ENCODE peak calls at places on chromosome 21, in eight cellular contexts. V, S, Y, W, H, Q, O and C are unnamed samples.

GRCh38 chr21:25912402-25912746 is 177.6 kb downstream of the GABPA start:
- DNase-seq in W (no peak), V (no peak), H (no peak), S (no peak), O (no peak), Y (no peak), Q (no peak), C (no peak)

GRCh38 chr21:28444567-28444966 is 548.1 kb downstream of the LTN1 start:
- DNase-seq in O (no peak), W (no peak), Q (no peak), Y (no peak), H (no peak), S (no peak), V (no peak), C (no peak)

GRCh38 chr21:35254006-35254751 is 205.1 kb upstream of the RUNX1 start:
- DNase-seq in V (peak), H (peak), O (no peak), W (peak), Q (no peak), Y (no peak), S (no peak), C (no peak)

GRCh38 chr21:21715286-21715969 is 717.2 kb downstream of the NCAM2 start:
- DNase-seq in V (no peak), Y (no peak), O (no peak), S (no peak), W (no peak), Q (no peak), H (peak), C (no peak)

GRCh38 chr21:34732388-34732821 is 63.6 kb downstream of the CLIC6 start:
- DNase-seq in W (no peak), O (no peak), V (no peak), Y (no peak), H (no peak), S (no peak), Q (no peak), C (peak)

GRCh38 chr21:36347278-36347961 is 27.4 kb downstream of the MORC3 start:
- DNase-seq in Y (no peak), Q (no peak), H (peak), V (no peak), O (no peak), W (no peak), S (no peak), C (no peak)

GRCh38 chr21:15841856-15842564 is 112.2 kb downstream of the USP25 start:
- DNase-seq in Q (no peak), H (peak), O (no peak), W (no peak), V (no peak), S (no peak), Y (no peak), C (peak)

GRCh38 chr21:8989261-8989882 is 1532.0 kb upstream of the TPTE start:
- DNase-seq in Y (no peak), Q (no peak), O (no peak), S (no peak), H (no peak), W (no peak), V (no peak), C (no peak)

GRCh38 chr21:34845521-34846213 is 176.9 kb downstream of the CLIC6 start:
- DNase-seq in Y (no peak), V (peak), W (peak), H (peak), O (no peak), S (no peak), Q (no peak), C (peak)

GRCh38 chr21:15752763-15753407 is 23.1 kb downstream of the USP25 start:
- DNase-seq in S (no peak), H (no peak), O (no peak), Q (no peak), W (no peak), V (no peak), Y (no peak), C (no peak)

GRCh38 chr21:29701676-29702075 is 238.1 kb downstream of the GRIK1 start:
- DNase-seq in W (no peak), S (no peak), Q (no peak), H (no peak), Y (no peak), V (no peak), O (no peak), C (no peak)

GRCh38 chr21:28229811-28230210 is 762.9 kb downstream of the LTN1 start:
- DNase-seq in S (no peak), Y (no peak), H (no peak), Q (no peak), V (no peak), O (no peak), W (no peak), C (peak)

GRCh38 chr21:31011412-31011811 is 26.9 kb downstream of the KRTAP19-8 start:
- DNase-seq in O (no peak), Q (no peak), V (no peak), H (no peak), Y (no peak), W (peak), S (no peak), C (no peak)

GRCh38 chr21:22211943-22212342 is 1213.7 kb downstream of the NCAM2 start:
- DNase-seq in S (no peak), Q (no peak), O (no peak), H (no peak), Y (no peak), W (no peak), V (no peak), C (no peak)

GRCh38 chr21:34186119-34186719 is 112.8 kb downstream of the MRPS6 start:
- DNase-seq in Y (no peak), H (no peak), W (no peak), V (peak), O (no peak), S (no peak), Q (peak), C (no peak)

GRCh38 chr21:34344058-34344425 is 19.8 kb upstream of the KCNE2 start:
- DNase-seq in Q (no peak), Y (no peak), V (no peak), W (no peak), S (no peak), O (no peak), H (no peak), C (no peak)

GRCh38 chr21:36321325-36322082 is 1.5 kb downstream of the MORC3 start:
- DNase-seq in Y (peak), O (no peak), W (no peak), S (no peak), H (peak), Q (no peak), V (peak), C (no peak)

GRCh38 chr21:16279658-16280581 is 550.1 kb downstream of the USP25 start:
- DNase-seq in V (peak), H (peak), W (no peak), Q (no peak), Y (no peak), S (no peak), O (peak), C (no peak)

GRCh38 chr21:34691396-34692032 is 22.7 kb downstream of the CLIC6 start:
- DNase-seq in H (no peak), V (no peak), Y (no peak), Q (no peak), S (no peak), O (no peak), W (no peak), C (no peak)

GRCh38 chr21:41359289-41359688 is 2.5 kb upstream of the MX2 start:
- DNase-seq in O (no peak), W (no peak), Y (peak), H (no peak), S (peak), Q (no peak), V (no peak), C (no peak)

GRCh38 chr21:35111531-35111930 is 62.4 kb upstream of the RUNX1 start:
- DNase-seq in H (no peak), Q (no peak), O (no peak), S (no peak), Y (no peak), V (no peak), W (no peak), C (peak)

GRCh38 chr21:33993286-33994231 is 78.0 kb upstream of the ATP5PO start:
- DNase-seq in W (no peak), S (no peak), H (no peak), O (no peak), Y (no peak), Q (no peak), V (no peak), C (no peak)

GRCh38 chr21:28207776-28208175 is 784.9 kb downstream of the LTN1 start:
- DNase-seq in V (no peak), Y (no peak), Q (no peak), H (peak), S (no peak), W (no peak), O (no peak), C (no peak)

GRCh38 chr21:22351076-22351475 is 1352.9 kb downstream of the NCAM2 start:
- DNase-seq in S (no peak), V (no peak), W (no peak), H (no peak), O (no peak), Y (no peak), Q (no peak), C (no peak)

GRCh38 chr21:38853421-38853919 is 47.7 kb downstream of the ETS2 start:
- DNase-seq in S (peak), V (peak), W (no peak), H (peak), Q (no peak), O (no peak), Y (no peak), C (peak)

GRCh38 chr21:15614757-15615156 is 115.0 kb upstream of the USP25 start:
- DNase-seq in W (no peak), Q (no peak), S (no peak), H (no peak), O (no peak), V (peak), Y (no peak), C (no peak)

GRCh38 chr21:35019631-35020032 is 29.5 kb downstream of the RUNX1 start:
- DNase-seq in O (no peak), H (no peak), Y (no peak), W (peak), Q (no peak), V (peak), S (peak), C (no peak)

GRCh38 chr21:25862596-25862995 is 127.8 kb downstream of the GABPA start:
- DNase-seq in Q (no peak), V (no peak), Y (no peak), S (no peak), W (no peak), H (peak), O (no peak), C (no peak)

GRCh38 chr21:29271927-29272333 is 26.8 kb upstream of the BACH1 start:
- DNase-seq in O (no peak), S (peak), Q (no peak), W (no peak), H (no peak), Y (no peak), V (peak), C (no peak)

GRCh38 chr21:39863111-39863510 is 4.1 kb upstream of the PCP4 start:
- DNase-seq in W (peak), H (no peak), Q (no peak), O (no peak), S (no peak), V (no peak), Y (no peak), C (no peak)

GRCh38 chr21:35128526-35128925 is 79.4 kb upstream of the RUNX1 start:
- DNase-seq in O (no peak), H (no peak), V (no peak), S (no peak), Y (no peak), W (no peak), Q (no peak), C (no peak)

GRCh38 chr21:38780879-38781278 is 24.9 kb upstream of the ETS2 start:
- DNase-seq in W (no peak), Y (no peak), V (no peak), Q (no peak), H (no peak), S (no peak), O (no peak), C (no peak)

GRCh38 chr21:32359719-32360260 is 33.0 kb downstream of the URB1 start:
- DNase-seq in H (no peak), O (no peak), Y (no peak), Q (no peak), S (peak), V (no peak), W (no peak), C (no peak)
- TF ChIP-seq CTCF in H (peak), O (peak), Y (no peak), Q (no peak), S (no peak), V (no peak), W (no peak), C (no peak)

DNA sequence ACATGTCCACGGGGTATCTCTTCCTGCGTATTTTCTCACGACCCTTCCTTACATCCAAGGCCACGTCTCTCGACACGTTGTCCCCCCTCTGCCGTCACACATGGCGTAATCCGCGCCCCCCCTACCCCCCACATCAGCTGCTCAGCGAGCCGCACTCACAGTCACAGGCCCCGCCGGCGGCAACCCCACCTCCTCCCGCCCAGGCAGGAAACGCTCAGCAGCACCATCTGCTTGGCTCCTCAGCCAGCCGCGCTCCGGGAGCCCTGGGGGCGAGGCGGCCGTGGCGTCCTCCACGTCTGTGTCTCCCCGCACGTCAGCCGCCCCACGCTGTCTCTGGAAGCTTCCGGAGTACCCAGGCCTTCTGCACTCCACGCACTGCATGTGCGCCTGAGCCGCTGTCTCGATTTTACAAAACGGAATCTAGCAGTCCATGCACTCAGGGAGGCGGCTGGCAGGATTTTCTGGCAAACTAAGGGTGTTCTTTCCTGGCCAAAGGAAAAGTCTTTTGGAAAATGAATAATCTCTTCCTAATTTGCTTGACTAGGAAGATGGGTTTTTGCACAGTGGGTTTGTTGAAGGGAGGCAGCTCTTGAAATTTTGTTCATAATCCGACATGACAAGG is 64.5 kb downstream of the SIK1 start:
- DNase-seq in W (peak), Q (no peak), V (peak), O (peak), H (peak), S (peak), Y (peak), C (peak)
- H3K27ac ChIP-seq in W (peak), Q (no peak), V (peak), O (peak), H (peak), S (peak), Y (peak), C (peak)

DNA sequence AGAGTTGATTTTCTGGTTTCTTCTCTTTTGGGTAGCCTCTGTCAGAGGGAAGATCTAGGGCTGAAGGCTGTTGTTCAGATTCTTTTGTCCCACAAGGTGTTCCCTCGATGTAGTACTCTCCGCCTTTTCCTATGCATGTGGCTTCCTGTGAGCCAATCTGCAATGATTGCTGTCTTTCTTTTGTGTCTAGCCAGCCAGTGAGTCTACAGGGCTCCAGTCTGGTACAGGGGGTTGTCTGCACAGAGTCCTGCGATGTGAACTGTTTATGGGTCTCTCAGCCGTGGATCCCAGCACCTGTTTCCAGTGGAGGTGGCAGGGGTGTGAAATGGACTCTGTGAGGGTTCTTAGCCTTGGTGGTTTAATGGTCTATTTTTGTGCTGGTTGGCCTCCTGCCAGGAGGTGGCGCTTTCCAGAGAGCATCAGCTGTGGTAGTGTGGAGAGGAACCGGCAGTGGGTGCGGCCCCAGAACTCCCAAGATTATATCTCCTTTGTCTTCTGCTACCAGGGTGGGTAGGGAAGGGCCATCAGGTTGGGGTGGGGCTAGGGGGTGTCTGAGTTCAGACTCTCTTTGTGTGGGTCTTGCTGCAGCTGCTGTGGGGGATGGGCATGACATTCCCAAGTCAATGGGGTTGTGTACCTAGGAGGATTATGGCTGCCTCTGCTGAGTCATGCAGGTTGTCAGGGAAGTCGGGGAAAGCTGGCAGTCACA is 81.3 kb upstream of the C21orf91 start:
- DNase-seq in Q (no peak), H (no peak), V (no peak), O (peak), S (no peak), Y (no peak), W (no peak), C (no peak)
- TF ChIP-seq CTCF in Q (no peak), H (no peak), V (no peak), O (no peak), S (no peak), Y (no peak), W (no peak), C (no peak)

DNA sequence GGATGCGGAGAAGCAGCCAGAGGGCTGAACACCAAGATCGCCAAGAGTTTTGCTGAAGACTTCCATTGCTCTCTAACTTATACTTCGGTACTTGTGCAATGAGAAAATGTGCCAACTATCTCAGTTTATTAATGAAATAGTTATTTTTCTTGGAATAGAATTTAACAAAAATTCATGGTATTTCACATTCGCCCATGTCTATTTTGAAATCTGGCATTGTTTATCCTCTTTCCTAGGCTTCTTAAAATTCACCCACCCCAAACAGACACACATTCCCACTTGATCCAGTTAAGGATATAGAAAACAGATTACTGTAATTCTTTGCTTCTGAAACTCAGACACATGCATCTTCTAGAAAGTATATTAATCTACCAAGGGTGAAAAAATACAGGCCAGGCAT is 56.3 kb upstream of the ADAMTS5 start:
- DNase-seq in V (no peak), S (no peak), Y (no peak), W (no peak), H (no peak), Q (no peak), O (no peak), C (no peak)
- H3K27ac ChIP-seq in V (no peak), S (no peak), Y (no peak), W (no peak), H (no peak), Q (no peak), O (no peak), C (no peak)

GRCh38 chr21:42512346-42513034 is 1.2 kb upstream of the SLC37A1 start:
- DNase-seq in O (no peak), V (no peak), W (no peak), S (no peak), Q (no peak), Y (peak), H (no peak), C (no peak)

GRCh38 chr21:42509239-42509638 is 4.4 kb upstream of the SLC37A1 start:
- DNase-seq in S (no peak), Y (peak), H (no peak), Q (no peak), O (no peak), V (no peak), W (no peak), C (no peak)

GRCh38 chr21:42505090-42505726 is 8.4 kb upstream of the SLC37A1 start:
- DNase-seq in H (no peak), Q (no peak), W (no peak), V (no peak), S (no peak), Y (no peak), O (no peak), C (no peak)

GRCh38 chr21:42507418-42507817 is 6.2 kb upstream of the SLC37A1 start:
- DNase-seq in H (no peak), W (no peak), O (no peak), V (no peak), S (no peak), Q (no peak), Y (no peak), C (no peak)

GRCh38 chr21:42508371-42508770 is 5.3 kb upstream of the SLC37A1 start:
- DNase-seq in O (no peak), Q (no peak), S (no peak), V (peak), W (no peak), Y (no peak), H (no peak), C (no peak)
- TF ChIP-seq CTCF in O (no peak), Q (no peak), S (no peak), V (no peak), W (no peak), Y (no peak), H (no peak), C (no peak)

DNA sequence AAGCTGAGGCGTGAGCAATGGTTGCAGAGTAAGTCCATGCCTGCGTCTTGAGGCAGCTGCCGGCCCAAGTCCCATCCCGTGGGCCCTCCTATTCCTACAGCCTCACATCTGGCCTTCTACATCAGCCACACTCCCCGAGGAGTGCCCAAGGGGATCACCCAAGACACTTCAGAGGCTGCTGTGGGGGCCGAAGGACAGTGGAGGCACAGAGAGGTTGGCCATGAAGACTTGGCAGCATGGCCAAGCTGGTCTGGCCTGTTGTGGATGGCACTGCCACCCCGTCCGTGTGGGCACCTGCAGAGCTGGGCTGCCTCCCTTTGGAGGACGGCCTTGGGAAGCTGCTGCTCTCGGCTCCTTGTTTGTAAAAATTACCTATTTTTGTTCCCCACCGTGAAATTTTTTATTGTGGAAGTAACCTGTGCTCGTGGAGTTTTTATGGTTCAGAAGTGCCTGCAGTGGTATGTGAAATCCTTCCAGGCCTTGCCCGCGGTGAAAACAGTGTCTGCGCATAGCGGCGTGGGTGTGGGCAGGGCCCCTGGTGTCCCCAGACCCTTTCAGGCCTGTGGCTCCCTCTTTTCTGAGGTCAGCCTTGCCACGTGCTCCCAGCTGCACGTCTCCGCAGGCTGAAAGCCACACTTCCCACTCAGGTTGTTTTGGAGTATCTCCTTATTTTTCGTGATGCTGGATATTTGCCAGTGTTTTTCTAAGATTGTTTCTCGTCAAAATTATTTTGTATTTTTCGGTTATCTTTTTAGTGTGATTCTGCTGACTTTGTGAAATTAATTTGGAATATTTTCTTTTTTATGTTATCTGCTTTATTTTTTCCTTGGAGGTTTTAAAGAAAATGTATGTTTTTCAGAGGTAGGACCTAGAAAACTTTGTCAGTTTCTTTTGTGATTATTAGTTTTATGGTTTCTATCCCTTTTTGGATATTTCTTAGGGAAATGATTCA is 20.6 kb downstream of the SLX9 start:
- DNase-seq in O (peak), V (no peak), H (no peak), S (no peak), Q (no peak), Y (no peak), W (no peak), C (no peak)
- H3K27ac ChIP-seq in O (peak), V (no peak), H (no peak), S (no peak), Q (peak), Y (peak), W (peak), C (peak)

GRCh38 chr21:45981641-45982255 is at the start of gene COL6A1:
- DNase-seq in Y (no peak), S (peak), Q (no peak), V (peak), W (peak), O (peak), H (no peak), C (peak)
- TF ChIP-seq CTCF in Y (no peak), S (no peak), Q (no peak), V (peak), W (no peak), O (no peak), H (no peak), C (no peak)